ENCODE peak calls at places on chromosomes 3 and 15, in four cellular contexts. I, Q, H and J are unnamed samples.

GRCh38 chr3:123158330-123158729 is 43.4 kb upstream of the SEC22A start:
- DNase-seq in H (no peak), I (no peak), Q (no peak), J (no peak)

GRCh38 chr3:189841474-189842205 is 210.5 kb downstream of the TP63 start:
- DNase-seq in H (no peak), Q (no peak), I (no peak), J (no peak)

GRCh38 chr3:126954141-126954845 is 28.6 kb upstream of the PLXNA1 start:
- DNase-seq in Q (no peak), I (no peak), H (peak), J (no peak)

GRCh38 chr3:135106445-135106844 is 311.4 kb downstream of the EPHB1 start:
- DNase-seq in H (no peak), Q (no peak), I (no peak), J (no peak)

GRCh38 chr3:4977889-4978258 is 1.4 kb upstream of the BHLHE40 start:
- DNase-seq in Q (no peak), I (no peak), H (no peak), J (no peak)

GRCh38 chr3:186783731-186784515 is 546 bp downstream of the EIF4A2 start:
- DNase-seq in I (peak), Q (peak), H (peak), J (peak)

GRCh38 chr3:58531555-58531954 is 5.4 kb downstream of the ACOX2 start:
- DNase-seq in H (no peak), I (no peak), Q (no peak), J (no peak)

GRCh38 chr3:171789759-171790505 is 20.4 kb downstream of the PLD1 start:
- DNase-seq in Q (no peak), I (no peak), H (no peak), J (no peak)

GRCh38 chr15:45314960-45315359 is 62.9 kb downstream of the SLC28A2 start:
- DNase-seq in I (no peak), Q (no peak), H (no peak), J (no peak)

GRCh38 chr3:196624008-196624790 is 15.3 kb upstream of the NRROS start:
- DNase-seq in Q (no peak), I (no peak), H (no peak), J (no peak)

GRCh38 chr3:190074817-190075216 is 45.9 kb downstream of the P3H2 start:
- DNase-seq in I (no peak), Q (no peak), H (no peak), J (no peak)

GRCh38 chr3:24682141-24682547 is 187.5 kb upstream of the THRB start:
- DNase-seq in I (no peak), H (no peak), Q (no peak), J (no peak)

GRCh38 chr3:51887620-51888019 is 12.2 kb upstream of the IQCF5 start:
- DNase-seq in Q (no peak), I (no peak), H (no peak), J (no peak)

GRCh38 chr3:80190051-80190450 is 422.3 kb upstream of the ROBO1 start:
- DNase-seq in I (no peak), Q (no peak), H (no peak), J (no peak)

GRCh38 chr15:38854506-38854905 is 289.9 kb upstream of the RASGRP1 start:
- DNase-seq in H (no peak), I (no peak), Q (no peak), J (no peak)

GRCh38 chr15:63436872-63437375 is 55.3 kb upstream of the CA12 start:
- DNase-seq in H (peak), Q (peak), I (peak), J (peak)

GRCh38 chr3:143727391-143727790 is 120.9 kb downstream of the SLC9A9 start:
- DNase-seq in Q (no peak), H (no peak), I (no peak), J (no peak)

GRCh38 chr15:66292261-66293084 is 895 bp upstream of the DIS3L start:
- DNase-seq in H (no peak), Q (no peak), I (no peak), J (no peak)

GRCh38 chr15:66254364-66255292 is 1.1 kb upstream of the MEGF11 start:
- DNase-seq in H (no peak), I (no peak), Q (no peak), J (no peak)

GRCh38 chr3:39531066-39531465 is 63.6 kb downstream of the MOBP start:
- DNase-seq in I (no peak), Q (no peak), H (no peak), J (no peak)

GRCh38 chr3:65342084-65342683 is 654.4 kb upstream of the ADAMTS9 start:
- DNase-seq in Q (no peak), H (no peak), I (no peak), J (peak)

GRCh38 chr3:61093364-61093763 is 157.9 kb downstream of the FHIT start:
- DNase-seq in Q (no peak), I (no peak), H (no peak), J (no peak)